ENCODE peak calls at places on chromosome 7, in ten cellular contexts. D, V, H, W, B, O, X, J, Q and U are unnamed samples. For H3K4me1, the result is how much of the 10 kb centered on the place peaks cover.

GRCh38 chr7:1925973-1926907 is 256.2 kb downstream of the ELFN1 start:
- DNase-seq in D (no peak), V (no peak), H (no peak), W (no peak), B (no peak), O (no peak), X (no peak), J (no peak), Q (no peak), U (no peak)

GRCh38 chr7:95660023-95660434 is 63.7 kb upstream of the PDK4 start:
- DNase-seq in D (no peak), V (no peak), H (no peak), W (no peak), B (no peak), O (no peak), X (no peak), J (no peak), Q (peak), U (no peak)

GRCh38 chr7:130845581-130846085 is 111.6 kb upstream of the KLF14 start:
- DNase-seq in D (no peak), V (no peak), H (no peak), W (no peak), B (no peak), O (no peak), X (no peak), J (peak), Q (no peak), U (no peak)

GRCh38 chr7:44634839-44635591 is 28.6 kb downstream of the OGDH start:
- DNase-seq in D (no peak), V (no peak), H (no peak), W (peak), B (no peak), O (no peak), X (no peak), J (no peak), Q (peak), U (no peak)

GRCh38 chr7:30276203-30276900 is 8.0 kb upstream of the ZNRF2 start:
- DNase-seq in D (no peak), V (peak), H (peak), W (peak), B (no peak), O (no peak), X (peak), J (peak), Q (peak), U (no peak)

GRCh38 chr7:3579638-3580219 is 278.7 kb downstream of the SDK1 start:
- DNase-seq in D (no peak), V (no peak), H (no peak), W (no peak), B (no peak), O (no peak), X (no peak), J (no peak), Q (no peak), U (no peak)

GRCh38 chr7:26029911-26030310 is 122.1 kb upstream of the NFE2L3 start:
- DNase-seq in D (no peak), V (no peak), H (no peak), W (no peak), B (no peak), O (no peak), X (no peak), J (no peak), Q (no peak), U (no peak)

GRCh38 chr7:55515569-55516279 is 56.6 kb downstream of the VOPP1 start:
- DNase-seq in D (no peak), V (no peak), H (no peak), W (no peak), B (no peak), O (no peak), X (no peak), J (no peak), Q (no peak), U (no peak)

GRCh38 chr7:129958643-129959479 is 6.1 kb upstream of the UBE2H start:
- DNase-seq in D (no peak), V (peak), H (peak), W (peak), B (peak), O (no peak), X (no peak), J (peak), Q (peak), U (no peak)

GRCh38 chr7:158658475-158658874 is 46.1 kb downstream of the NCAPG2 start:
- DNase-seq in D (no peak), V (no peak), H (no peak), W (no peak), B (no peak), O (no peak), X (no peak), J (no peak), Q (no peak), U (no peak)

GRCh38 chr7:39228946-39229345 is 251.2 kb downstream of the POU6F2 start:
- DNase-seq in D (no peak), V (no peak), H (no peak), W (no peak), B (no peak), O (no peak), X (peak), J (no peak), Q (no peak), U (no peak)

GRCh38 chr7:28487487-28487886 is 75.2 kb downstream of the CREB5 start:
- DNase-seq in D (no peak), V (no peak), H (no peak), W (no peak), B (no peak), O (no peak), X (no peak), J (no peak), Q (no peak), U (no peak)

GRCh38 chr7:127934711-127935110 is 96.5 kb downstream of the LRRC4 start:
- DNase-seq in D (no peak), V (no peak), H (no peak), W (no peak), B (no peak), O (no peak), X (no peak), J (no peak), Q (no peak), U (no peak)

GRCh38 chr7:42691030-42691639 is 220.7 kb downstream of the C7orf25 start:
- DNase-seq in D (no peak), V (peak), H (peak), W (no peak), B (no peak), O (no peak), X (peak), J (peak), Q (peak), U (no peak)

GRCh38 chr7:130971297-130971696 is 237.3 kb upstream of the KLF14 start:
- DNase-seq in D (no peak), V (no peak), H (no peak), W (no peak), B (no peak), O (no peak), X (no peak), J (no peak), Q (no peak), U (no peak)

GRCh38 chr7:157004050-157004838 is 6.2 kb downstream of the MNX1 start:
- DNase-seq in D (peak), V (no peak), H (peak), W (no peak), B (no peak), O (no peak), X (no peak), J (no peak), Q (no peak), U (no peak)

GRCh38 chr7:37494940-37495339 is 46.3 kb upstream of the ELMO1 start:
- DNase-seq in D (no peak), V (no peak), H (no peak), W (no peak), B (no peak), O (no peak), X (no peak), J (no peak), Q (no peak), U (no peak)

GRCh38 chr7:53485354-53485753 is 449.9 kb downstream of the POM121L12 start:
- DNase-seq in D (no peak), V (no peak), H (peak), W (no peak), B (no peak), O (no peak), X (no peak), J (no peak), Q (no peak), U (no peak)

GRCh38 chr7:40551685-40552576 is 417.1 kb downstream of the SUGCT start:
- DNase-seq in D (peak), V (peak), H (peak), W (no peak), B (no peak), O (no peak), X (no peak), J (no peak), Q (no peak), U (no peak)

GRCh38 chr7:50768470-50769159 is 14.1 kb downstream of the GRB10 start:
- DNase-seq in D (no peak), V (no peak), H (no peak), W (no peak), B (no peak), O (no peak), X (no peak), J (no peak), Q (no peak), U (no peak)

GRCh38 chr7:50774299-50774698 is 8.4 kb downstream of the GRB10 start:
- DNase-seq in D (no peak), V (no peak), H (no peak), W (no peak), B (no peak), O (no peak), X (no peak), J (no peak), Q (no peak), U (no peak)

GRCh38 chr7:50775231-50775630 is 7.5 kb downstream of the GRB10 start:
- DNase-seq in D (no peak), V (no peak), H (no peak), W (no peak), B (no peak), O (no peak), X (no peak), J (no peak), Q (no peak), U (no peak)

GRCh38 chr7:50769160-50769484 is 13.6 kb downstream of the GRB10 start:
- DNase-seq in D (no peak), V (no peak), H (no peak), W (no peak), B (no peak), O (no peak), X (peak), J (no peak), Q (no peak), U (no peak)

GRCh38 chr7:50771120-50772002 is 11.3 kb downstream of the GRB10 start:
- DNase-seq in D (no peak), V (no peak), H (no peak), W (peak), B (no peak), O (no peak), X (no peak), J (no peak), Q (no peak), U (no peak)
- H3K27ac ChIP-seq in D (no peak), V (no peak), H (no peak), W (peak), B (no peak), O (no peak), X (peak), J (no peak), Q (no peak), U (no peak)

GRCh38 chr7:139737221-139738100 is 40.3 kb downstream of the HIPK2 start:
- DNase-seq in D (no peak), V (no peak), H (no peak), W (no peak), B (no peak), O (no peak), X (no peak), J (no peak), Q (peak), U (no peak)
- H3K4me1 ChIP-seq in D (under half), V (half or more), H (under half), W (half or more), B (under half), O (under half), X (under half), J (under half), Q (under half), U (under half)

GRCh38 chr7:143305423-143306070 is 10.4 kb upstream of the CLCN1 start:
- DNase-seq in D (peak), V (peak), H (peak), W (peak), B (no peak), O (no peak), X (peak), J (peak), Q (peak), U (peak)
- TF ChIP-seq POLR2AphosphoS5 in D (peak), V (no peak), H (no peak), W (peak), B (no peak), O (no peak), X (no peak), J (no peak), Q (peak), U (no peak)

GRCh38 chr7:107938448-107939250 is 47.7 kb downstream of the DLD start:
- DNase-seq in D (no peak), V (no peak), H (no peak), W (no peak), B (peak), O (no peak), X (no peak), J (no peak), Q (no peak), U (no peak)
- H3K27ac ChIP-seq in D (peak), V (no peak), H (peak), W (no peak), B (peak), O (peak), X (no peak), J (no peak), Q (peak), U (peak)

DNA sequence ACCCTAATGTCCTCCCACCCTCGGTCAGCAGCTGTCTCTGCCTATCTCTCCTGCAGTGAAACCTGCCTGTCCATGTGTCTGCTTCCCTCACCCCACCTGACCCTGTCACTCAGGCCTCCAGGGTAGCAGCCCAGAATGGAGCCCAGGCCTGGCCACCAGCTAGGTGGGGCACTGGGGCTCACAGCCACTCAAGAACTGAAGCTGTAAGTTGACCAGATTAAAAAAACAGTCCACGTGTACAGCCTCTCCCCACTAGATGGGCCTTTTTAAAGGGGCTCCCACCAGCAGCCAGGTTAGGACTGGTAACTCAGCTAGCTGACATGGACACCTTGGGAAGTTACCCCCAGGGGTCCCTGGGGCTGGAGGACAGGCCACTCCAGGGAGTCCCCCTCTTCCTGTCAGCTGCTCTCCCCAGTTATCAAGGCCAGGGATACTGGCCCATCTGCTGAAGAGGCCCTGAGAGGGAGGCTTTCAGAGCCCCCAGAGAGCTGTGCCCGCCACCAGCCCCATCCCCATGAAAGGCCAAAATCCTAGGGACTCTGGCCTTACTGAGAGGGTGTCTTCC is 1.4 kb downstream of the SMARCD3 start:
- DNase-seq in D (no peak), V (no peak), H (peak), W (no peak), B (no peak), O (peak), X (no peak), J (no peak), Q (no peak), U (no peak)
- H3K4me1 ChIP-seq in D (half or more), V (half or more), H (half or more), W (half or more), B (half or more), O (half or more), X (under half), J (half or more), Q (under half), U (under half)

DNA sequence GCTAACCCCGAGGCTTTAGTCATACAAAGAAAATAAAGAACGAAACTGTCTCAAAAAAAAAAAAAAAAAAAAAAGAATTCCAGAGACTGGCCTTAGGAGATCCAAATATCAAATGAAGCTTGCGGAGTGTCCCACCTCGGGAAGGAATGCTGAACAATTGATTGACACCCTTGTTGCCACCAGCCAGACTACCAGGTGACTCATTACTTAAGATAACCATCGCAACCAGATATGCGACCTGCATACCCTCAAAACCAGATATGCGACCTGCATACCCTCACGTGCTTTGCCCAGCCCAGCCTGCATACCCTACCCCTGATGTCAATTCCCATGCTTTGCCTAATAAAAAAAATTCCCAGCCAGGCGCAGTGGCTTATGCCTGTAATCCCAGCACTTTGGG is 2.7 kb upstream of the PRKRIP1 start:
- DNase-seq in D (no peak), V (no peak), H (no peak), W (no peak), B (no peak), O (no peak), X (no peak), J (no peak), Q (no peak), U (no peak)
- TF ChIP-seq POLR2AphosphoS5 in D (no peak), V (no peak), H (no peak), W (no peak), B (no peak), O (no peak), X (no peak), J (no peak), Q (no peak), U (no peak)

DNA sequence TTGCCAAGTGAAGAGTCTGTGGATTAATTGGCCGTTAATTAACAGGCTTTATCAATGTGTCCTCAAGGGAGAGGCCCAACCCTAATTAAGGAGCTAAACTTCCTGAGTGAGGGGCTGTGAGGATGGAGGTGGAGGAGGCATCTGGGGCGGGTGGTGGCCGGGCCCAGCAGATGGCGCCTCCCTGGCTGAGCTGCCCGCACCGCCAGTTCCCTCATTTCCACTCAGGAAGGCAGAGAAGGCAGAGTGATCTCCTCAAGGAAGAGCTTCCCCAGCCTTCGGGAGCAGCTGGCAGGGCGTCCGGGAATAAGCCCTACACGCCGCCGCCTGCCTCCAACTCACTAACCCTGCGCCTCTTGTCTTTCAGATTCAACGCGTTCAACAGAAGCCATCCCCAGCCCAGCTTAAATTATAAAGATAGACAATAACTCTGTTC is 112.2 kb downstream of the CYTH3 start:
- DNase-seq in D (no peak), V (no peak), H (peak), W (peak), B (peak), O (peak), X (peak), J (no peak), Q (peak), U (peak)
- H3K27ac ChIP-seq in D (no peak), V (no peak), H (peak), W (no peak), B (peak), O (no peak), X (no peak), J (no peak), Q (peak), U (peak)

DNA sequence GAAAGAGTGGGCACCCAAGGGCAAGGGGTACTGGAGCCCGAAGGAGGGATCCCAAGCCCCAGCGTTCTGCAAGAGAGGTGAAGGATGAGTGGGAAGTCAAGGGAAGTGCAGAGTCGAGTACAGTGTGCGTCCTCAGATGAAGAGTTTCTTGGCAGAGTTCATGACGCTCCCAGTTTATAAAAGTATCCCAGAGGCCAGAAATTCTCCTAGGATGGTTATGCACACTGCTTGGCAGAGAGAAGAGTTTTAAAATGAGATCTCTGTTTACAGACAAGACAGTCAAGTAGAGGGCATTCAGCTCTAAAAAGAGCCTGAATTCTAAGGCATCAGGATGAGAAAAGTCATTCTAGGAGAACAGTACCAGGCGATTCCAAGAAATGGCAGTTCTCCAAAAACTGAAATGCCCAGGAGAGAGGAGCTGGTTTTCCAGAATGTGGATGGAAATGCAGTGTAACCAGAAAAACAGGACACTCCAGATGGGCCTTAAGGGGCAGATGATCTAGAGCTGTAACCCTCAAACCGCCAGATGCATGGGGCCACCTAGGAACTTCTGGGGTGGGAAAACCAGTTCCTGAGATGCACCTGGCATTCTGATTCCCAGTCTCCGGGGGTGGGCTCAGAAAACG is 97.1 kb downstream of the GRB10 start:
- DNase-seq in D (no peak), V (no peak), H (no peak), W (no peak), B (no peak), O (no peak), X (peak), J (no peak), Q (no peak), U (no peak)
- H3K4me1 ChIP-seq in D (under half), V (under half), H (under half), W (under half), B (half or more), O (under half), X (under half), J (under half), Q (under half), U (under half)

DNA sequence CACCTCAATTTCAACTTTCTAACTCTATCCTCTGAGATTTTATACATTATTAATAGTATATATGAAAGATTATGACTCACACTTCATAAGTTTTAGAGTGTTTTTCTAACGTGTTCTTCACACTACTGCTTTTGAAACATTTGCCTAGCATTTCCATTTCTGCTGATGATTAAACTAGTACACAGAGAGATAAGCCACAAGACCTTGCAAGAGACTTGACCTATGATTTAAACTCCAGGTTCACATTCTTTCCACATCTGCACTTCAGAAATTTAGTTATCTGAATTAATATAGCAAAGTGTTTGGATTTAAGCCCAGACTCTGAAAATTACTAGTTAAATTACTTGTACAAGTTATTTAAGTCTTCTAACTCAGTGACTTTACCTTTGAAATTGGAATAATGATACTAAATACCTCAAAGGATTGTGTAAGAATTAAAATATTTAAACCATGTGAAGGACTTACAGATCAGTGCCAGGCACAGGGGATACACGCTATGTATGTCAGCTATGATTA is 66.6 kb downstream of the PCLO start:
- DNase-seq in D (no peak), V (no peak), H (no peak), W (no peak), B (no peak), O (no peak), X (no peak), J (no peak), Q (no peak), U (no peak)
- TF ChIP-seq POLR2AphosphoS5 in D (no peak), V (no peak), H (no peak), W (no peak), B (no peak), O (no peak), X (no peak), J (no peak), Q (no peak), U (no peak)